ENCODE peak calls at places on chromosomes 3 and 15, in eight cellular contexts. W is PC-3, G is HCT116, J is MM.1S, L is hepatocyte, I is GM23248, E is neural progenitor cell, K is GM23338. X is an unnamed sample.
A peak's percentile ranks its signal among the peaks of the same experiment; 100 is the strongest.

GRCh38 chr3:65927576-65927975 is 111.1 kb downstream of the MAGI1 start:
- DNase-seq in W (peak; percentile 74), G (no peak), J (no peak), L (no peak), I (peak; percentile 23), E (no peak), K (peak; percentile 36), X (no peak)

GRCh38 chr3:41684802-41685740 is 276.8 kb downstream of the ULK4 start:
- DNase-seq in W (no peak), G (no peak), J (no peak), L (no peak), I (no peak), E (peak; percentile 11), K (no peak), X (no peak)

GRCh38 chr15:73617310-73617709 is 15.9 kb downstream of the NPTN start:
- DNase-seq in W (no peak), G (no peak), J (no peak), L (no peak), I (peak; percentile 41), E (no peak), K (peak; percentile 65), X (no peak)

GRCh38 chr3:189597918-189598317 is 33.3 kb upstream of the TP63 start:
- DNase-seq in W (no peak), G (no peak), J (no peak), L (no peak), I (no peak), E (no peak), K (no peak), X (no peak)

GRCh38 chr15:25596644-25597562 is 158.1 kb upstream of the UBE3A start:
- DNase-seq in W (no peak), G (no peak), J (no peak), L (peak; percentile 13), I (peak; percentile 64), E (no peak), K (peak; percentile 10), X (no peak)

GRCh38 chr3:4614927-4615326 is 121.8 kb downstream of the ITPR1 start:
- DNase-seq in W (no peak), G (no peak), J (no peak), L (no peak), I (no peak), E (no peak), K (no peak), X (no peak)

GRCh38 chr15:93048759-93049161 is 40.3 kb downstream of the RGMA start:
- DNase-seq in W (peak; percentile 57), G (no peak), J (no peak), L (no peak), I (no peak), E (no peak), K (no peak), X (no peak)

GRCh38 chr3:69425249-69425648 is 39.4 kb upstream of the FRMD4B start:
- DNase-seq in W (peak; percentile 51), G (peak; percentile 21), J (peak; percentile 76), L (peak; percentile 49), I (peak; percentile 52), E (peak; percentile 33), K (peak; percentile 73), X (peak; percentile 45)

GRCh38 chr15:62821384-62822131 is 221.0 kb upstream of the TPM1 start:
- DNase-seq in W (no peak), G (no peak), J (no peak), L (peak; percentile 56), I (no peak), E (no peak), K (no peak), X (no peak)

GRCh38 chr3:50299929-50300680 is 900 bp upstream of the HYAL3 start:
- DNase-seq in W (no peak), G (no peak), J (no peak), L (no peak), I (peak; percentile 86), E (no peak), K (no peak), X (peak; percentile 26)

GRCh38 chr3:109930592-109930991 is 593.2 kb upstream of the DPPA4 start:
- DNase-seq in W (peak; percentile 31), G (no peak), J (no peak), L (no peak), I (peak; percentile 13), E (no peak), K (no peak), X (no peak)

GRCh38 chr3:65563844-65564243 is 474.9 kb downstream of the MAGI1 start:
- DNase-seq in W (no peak), G (no peak), J (no peak), L (no peak), I (no peak), E (no peak), K (no peak), X (no peak)

GRCh38 chr15:82999905-83000671 is 11.4 kb downstream of the C15orf40 start:
- DNase-seq in W (peak; percentile 75), G (no peak), J (peak; percentile 79), L (peak; percentile 55), I (peak; percentile 82), E (peak; percentile 58), K (peak; percentile 75), X (peak; percentile 70)

GRCh38 chr3:107222927-107223326 is 154.3 kb upstream of the CCDC54 start:
- DNase-seq in W (peak; percentile 75), G (no peak), J (no peak), L (no peak), I (peak; percentile 86), E (no peak), K (no peak), X (no peak)

GRCh38 chr3:149519912-149520311 is 45.4 kb downstream of the TM4SF4 start:
- DNase-seq in W (no peak), G (no peak), J (no peak), L (no peak), I (peak; percentile 59), E (no peak), K (no peak), X (no peak)

GRCh38 chr3:196813903-196814302 is 53.8 kb upstream of the SENP5 start:
- DNase-seq in W (peak; percentile 44), G (no peak), J (no peak), L (no peak), I (no peak), E (no peak), K (no peak), X (no peak)

GRCh38 chr3:12751548-12751947 is 7.5 kb downstream of the TMEM40 start:
- DNase-seq in W (peak; percentile 91), G (no peak), J (no peak), L (no peak), I (no peak), E (no peak), K (no peak), X (no peak)

GRCh38 chr3:167691366-167691765 is 37.6 kb upstream of the WDR49 start:
- DNase-seq in W (no peak), G (no peak), J (peak; percentile 15), L (no peak), I (no peak), E (no peak), K (no peak), X (peak; percentile 52)

GRCh38 chr15:61796056-61796455 is 264.2 kb downstream of the VPS13C start:
- DNase-seq in W (peak; percentile 37), G (no peak), J (no peak), L (no peak), I (peak; percentile 44), E (no peak), K (no peak), X (no peak)

GRCh38 chr15:34984884-34985630 is 3.0 kb downstream of the ZNF770 start:
- DNase-seq in W (peak; percentile 24), G (no peak), J (no peak), L (peak; percentile 53), I (peak; percentile 47), E (no peak), K (no peak), X (no peak)

GRCh38 chr3:169846458-169847193 is 23.1 kb downstream of the LRRC31 start:
- DNase-seq in W (peak; percentile 92), G (peak; percentile 8), J (no peak), L (no peak), I (peak; percentile 91), E (no peak), K (no peak), X (no peak)

GRCh38 chr3:62592408-62592807 is 219.1 kb upstream of the FEZF2 start:
- DNase-seq in W (no peak), G (no peak), J (no peak), L (no peak), I (no peak), E (no peak), K (no peak), X (no peak)

GRCh38 chr3:193885832-193886231 is 250.1 kb upstream of the HES1 start:
- DNase-seq in W (peak; percentile 36), G (no peak), J (no peak), L (peak; percentile 56), I (no peak), E (no peak), K (no peak), X (no peak)

GRCh38 chr15:58697220-58697619 is 52.3 kb downstream of the ADAM10 start:
- DNase-seq in W (no peak), G (no peak), J (no peak), L (no peak), I (no peak), E (no peak), K (no peak), X (no peak)

GRCh38 chr3:14174483-14174882 is 3.9 kb downstream of the XPC start:
- DNase-seq in W (no peak), G (no peak), J (no peak), L (no peak), I (peak; percentile 52), E (no peak), K (no peak), X (no peak)

GRCh38 chr3:48077835-48078234 is 61.6 kb upstream of the MAP4 start:
- DNase-seq in W (peak; percentile 25), G (no peak), J (no peak), L (no peak), I (peak; percentile 59), E (no peak), K (no peak), X (no peak)
- TF ChIP-seq EZH2phosphoT487 in W (no peak), G (no peak), J (no peak), L (no peak), I (no peak), E (no peak), K (no peak), X (no peak)

GRCh38 chr3:31793821-31794220 is 187.2 kb downstream of the OSBPL10 start:
- DNase-seq in W (no peak), G (no peak), J (no peak), L (no peak), I (no peak), E (no peak), K (no peak), X (no peak)
- TF ChIP-seq EZH2phosphoT487 in W (no peak), G (no peak), J (no peak), L (no peak), I (no peak), E (no peak), K (no peak), X (no peak)

GRCh38 chr15:42107483-42107882 is 13.1 kb upstream of the PLA2G4D start:
- DNase-seq in W (no peak), G (no peak), J (no peak), L (no peak), I (peak; percentile 13), E (no peak), K (no peak), X (peak; percentile 31)
- TF ChIP-seq EZH2phosphoT487 in W (no peak), G (no peak), J (no peak), L (no peak), I (no peak), E (no peak), K (no peak), X (no peak)

DNA sequence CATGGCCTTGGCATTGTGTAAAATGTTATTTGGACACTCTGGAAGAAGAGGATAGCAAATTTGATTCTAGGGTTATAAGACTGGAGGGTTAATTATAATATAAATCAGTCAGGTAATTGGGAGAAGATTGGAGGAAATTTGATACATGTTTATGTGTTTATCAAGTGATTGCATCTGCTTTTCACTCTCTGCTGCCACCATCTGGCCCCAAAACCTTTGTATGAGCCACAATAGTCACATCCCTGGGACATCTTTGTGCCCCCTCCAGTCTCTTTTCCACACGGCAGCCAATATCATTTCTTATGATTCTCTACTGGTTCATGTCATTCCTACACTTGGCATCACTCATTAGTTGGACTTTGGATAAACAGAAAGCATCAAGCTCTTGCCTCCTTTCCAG is 602.2 kb upstream of the SUCLG2 start:
- DNase-seq in W (peak; percentile 1), G (no peak), J (no peak), L (peak; percentile 13), I (no peak), E (peak; percentile 48), K (peak; percentile 70), X (peak; percentile 32)
- TF ChIP-seq EZH2phosphoT487 in W (no peak), G (no peak), J (no peak), L (no peak), I (no peak), E (no peak), K (no peak), X (no peak)